ENCODE peak calls at places on chromosomes 5 and 9, in five cellular contexts. O, A, S, J and M are unnamed samples.

GRCh38 chr9:70043285-70043684 is 363 bp upstream of the MAMDC2 start:
- DNase-seq in J (no peak), A (no peak), S (no peak), O (no peak), M (no peak)

GRCh38 chr9:36543916-36544315 is 28.8 kb upstream of the MELK start:
- DNase-seq in S (no peak), A (no peak), J (no peak), O (no peak), M (no peak)

GRCh38 chr9:95182854-95183563 is 134.5 kb downstream of the FANCC start:
- DNase-seq in O (no peak), S (no peak), A (no peak), J (no peak), M (no peak)

GRCh38 chr9:131853434-131853833 is 113.6 kb upstream of the RAPGEF1 start:
- DNase-seq in O (no peak), A (no peak), S (no peak), J (no peak), M (no peak)

GRCh38 chr9:131856105-131856504 is 116.2 kb upstream of the RAPGEF1 start:
- DNase-seq in A (no peak), J (no peak), O (no peak), S (no peak), M (no peak)

GRCh38 chr5:113199122-113199905 is 222.7 kb downstream of the DCP2 start:
- DNase-seq in O (no peak), S (no peak), A (no peak), J (no peak), M (no peak)

GRCh38 chr5:170632985-170633234 is 129.1 kb downstream of the KCNIP1 start:
- DNase-seq in A (peak), S (peak), O (peak), J (peak), M (peak)

GRCh38 chr9:108851138-108851537 is 4.6 kb downstream of the ACTL7B start:
- DNase-seq in A (no peak), O (no peak), S (no peak), J (no peak), M (no peak)

GRCh38 chr9:29213374-29214161 is 1640.3 kb upstream of the C9orf72 start:
- DNase-seq in J (no peak), A (peak), S (no peak), O (no peak), M (no peak)

GRCh38 chr5:54398191-54398590 is 57.3 kb upstream of the HSPB3 start:
- DNase-seq in O (no peak), A (no peak), J (no peak), S (no peak), M (no peak)

GRCh38 chr9:76887003-76887821 is 18.7 kb downstream of the PRUNE2 start:
- DNase-seq in J (no peak), S (no peak), A (no peak), O (no peak), M (no peak)

GRCh38 chr5:176693477-176693851 is 46.2 kb downstream of the TSPAN17 start:
- DNase-seq in O (peak), S (peak), J (no peak), A (no peak), M (no peak)

GRCh38 chr5:14816999-14817761 is 54.4 kb downstream of the ANKH start:
- DNase-seq in A (no peak), O (no peak), S (no peak), J (peak), M (no peak)

GRCh38 chr5:152676177-152676576 is 271.1 kb upstream of the NMUR2 start:
- DNase-seq in O (no peak), J (no peak), S (no peak), A (no peak), M (no peak)

GRCh38 chr5:41270423-41271251 is 57.3 kb upstream of the C6 start:
- DNase-seq in O (peak), J (no peak), A (peak), S (no peak), M (no peak)

GRCh38 chr5:97752871-97753270 is 569.8 kb upstream of the RIOK2 start:
- DNase-seq in A (no peak), J (no peak), O (no peak), S (no peak), M (no peak)

GRCh38 chr5:78269088-78269703 is 25.3 kb downstream of the AP3B1 start:
- DNase-seq in S (no peak), A (no peak), O (no peak), J (no peak), M (no peak)

GRCh38 chr5:164672931-164673694 is 1167.7 kb downstream of the MAT2B start:
- DNase-seq in J (no peak), S (no peak), O (no peak), A (no peak), M (no peak)
- TF ChIP-seq CTCF in J (peak), S (no peak), O (no peak), A (peak), M (no peak)

GRCh38 chr9:12818431-12819000 is 43.7 kb downstream of the LURAP1L start:
- DNase-seq in A (no peak), S (peak), O (no peak), J (no peak), M (no peak)

GRCh38 chr9:12822111-12822510 is 47.3 kb downstream of the LURAP1L start:
- DNase-seq in O (no peak), J (no peak), S (no peak), A (no peak), M (no peak)

GRCh38 chr9:12817702-12818101 is 42.9 kb downstream of the LURAP1L start:
- DNase-seq in O (no peak), A (no peak), S (peak), J (peak), M (no peak)

GRCh38 chr9:12816656-12817101 is 41.9 kb downstream of the LURAP1L start:
- DNase-seq in A (no peak), S (no peak), J (no peak), O (no peak), M (no peak)

GRCh38 chr9:12819436-12820185 is 44.8 kb downstream of the LURAP1L start:
- DNase-seq in S (peak), J (no peak), O (no peak), A (no peak), M (no peak)
- TF ChIP-seq CTCF in S (peak), J (peak), O (no peak), A (peak), M (no peak)

GRCh38 chr5:149932445-149933350 is 11.9 kb downstream of the PDE6A start:
- DNase-seq in A (no peak), J (no peak), O (no peak), S (no peak), M (no peak)
- TF ChIP-seq CTCF in A (peak), J (no peak), O (no peak), S (peak), M (no peak)

GRCh38 chr5:138463335-138464017 is 1.8 kb upstream of the EGR1 start:
- DNase-seq in S (peak), J (no peak), O (no peak), A (no peak), M (no peak)
- TF ChIP-seq CTCF in S (peak), J (no peak), O (no peak), A (no peak), M (no peak)

GRCh38 chr5:128842241-128842640 is 123.0 kb upstream of the SLC27A6 start:
- DNase-seq in S (no peak), J (no peak), A (no peak), O (no peak), M (no peak)
- TF ChIP-seq CTCF in S (no peak), J (peak), A (peak), O (no peak), M (no peak)

GRCh38 chr9:20611751-20612287 is 10.5 kb downstream of the MLLT3 start:
- DNase-seq in S (no peak), O (no peak), A (no peak), J (no peak), M (no peak)
- TF ChIP-seq CTCF in S (peak), O (no peak), A (peak), J (peak), M (no peak)

DNA sequence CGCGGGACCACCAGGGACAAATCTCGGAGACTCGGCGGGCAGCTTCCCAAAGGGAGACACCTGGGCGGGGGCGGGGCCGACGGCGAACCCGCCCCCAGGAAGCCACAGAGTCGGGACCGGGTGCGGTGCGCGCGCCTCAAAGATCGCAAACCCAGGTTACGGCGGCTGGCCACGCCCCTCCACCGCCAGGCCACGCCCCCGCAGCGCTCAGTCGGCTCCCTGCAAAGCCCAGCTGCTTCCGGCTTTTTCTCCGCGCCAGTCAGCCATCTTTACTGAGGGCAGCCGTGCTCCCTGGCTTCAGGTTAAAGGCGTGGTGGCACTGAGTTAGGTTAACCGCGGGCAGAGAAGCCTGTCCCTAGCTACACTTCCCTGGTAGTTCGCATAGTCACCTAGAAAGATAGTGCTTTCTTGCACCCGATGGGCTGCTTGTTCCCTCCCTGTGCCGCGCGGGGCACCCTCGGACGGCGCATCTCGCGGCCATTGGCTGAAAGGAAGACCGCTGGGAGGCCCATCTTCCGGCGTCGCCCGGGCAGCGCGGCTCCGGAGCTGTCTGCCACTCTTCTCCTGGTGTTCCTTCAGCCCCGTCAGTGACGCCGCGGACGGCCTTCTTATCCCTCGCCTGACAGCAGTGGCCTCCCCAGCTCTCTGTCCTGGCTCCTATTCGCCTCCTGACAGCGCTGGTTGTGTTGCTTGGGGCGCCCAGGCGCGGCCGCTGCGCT is at the start of gene TBC1D2:
- DNase-seq in A (peak), O (peak), S (peak), J (peak), M (peak)
- TF ChIP-seq CTCF in A (no peak), O (no peak), S (peak), J (peak), M (no peak)

GRCh38 chr5:18772475-18772874 is 1138.2 kb downstream of the TAF11L14 start:
- DNase-seq in A (no peak), J (no peak), S (no peak), O (no peak), M (no peak)
- TF ChIP-seq CTCF in A (peak), J (peak), S (no peak), O (no peak), M (no peak)

GRCh38 chr5:148176480-148176879 is 8.1 kb downstream of the SPINK14 start:
- DNase-seq in J (no peak), O (no peak), S (no peak), A (no peak), M (no peak)

GRCh38 chr5:148179234-148179824 is 11.0 kb downstream of the SPINK14 start:
- DNase-seq in O (peak), S (no peak), J (no peak), A (no peak), M (no peak)
- TF ChIP-seq CTCF in O (peak), S (peak), J (peak), A (peak), M (no peak)

DNA sequence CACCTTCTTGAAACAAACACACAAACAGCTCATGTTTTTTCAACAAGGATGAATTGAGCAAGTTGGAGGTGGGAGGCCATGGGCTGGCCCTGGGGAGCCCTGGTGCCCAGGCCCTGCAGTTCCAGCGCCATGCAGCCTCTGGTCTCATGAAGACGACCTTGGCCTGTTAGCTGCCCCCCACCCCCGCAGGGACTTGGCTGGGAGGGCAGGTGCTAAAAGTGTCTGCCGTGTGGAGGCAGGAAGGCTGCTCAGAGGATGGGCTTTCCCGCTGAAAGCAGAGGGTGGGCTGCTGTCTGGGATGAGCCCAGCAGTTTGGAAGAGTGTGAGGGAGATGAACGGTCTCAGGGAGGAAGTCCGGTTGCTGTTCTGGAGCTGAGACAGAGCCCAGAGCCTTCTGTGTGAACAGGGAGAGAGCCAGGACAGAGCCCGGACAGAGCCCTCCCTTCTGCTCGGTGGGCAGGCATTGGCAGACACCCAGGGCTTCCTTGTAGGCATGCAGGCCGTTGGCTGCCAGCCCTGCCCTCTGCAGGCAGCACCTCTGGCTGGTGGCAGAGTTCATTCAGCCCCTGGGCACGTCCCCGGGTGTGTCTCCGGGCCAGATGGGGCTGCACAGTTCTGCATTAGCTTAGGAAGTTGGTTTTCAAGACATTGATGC is 18.7 kb downstream of the ROPN1L start:
- DNase-seq in A (no peak), J (no peak), O (no peak), S (peak), M (no peak)
- TF ChIP-seq CTCF in A (no peak), J (no peak), O (no peak), S (no peak), M (no peak)